ENCODE peak calls at places on chromosomes 12 and 14, in eight cellular contexts. R is stromal cell of bone marrow, M is gastrocnemius medialis, V is substantia nigra, C is HFF-Myc, U is SHP77 treated with DMSO at 0.1 percent for 48 hours, H is GM12864, P is GM12891. L is an unnamed sample.

GRCh38 chr12:32178341-32179010 is 71.8 kb downstream of the BICD1 start:
- DNase-seq in R (no peak), M (no peak), V (no peak), C (no peak), U (no peak), H (no peak), P (no peak), L (no peak)

GRCh38 chr14:24483604-24484252 is 24.3 kb downstream of the CMA1 start:
- DNase-seq in R (no peak), M (no peak), V (no peak), C (no peak), U (no peak), H (no peak), P (no peak), L (no peak)

GRCh38 chr12:109761631-109761950 is 48.0 kb downstream of the FAM222A start:
- DNase-seq in R (no peak), M (no peak), V (no peak), C (no peak), U (no peak), H (no peak), P (no peak), L (no peak)

GRCh38 chr14:76267322-76268012 is 108.5 kb upstream of the ESRRB start:
- DNase-seq in R (no peak), M (peak), V (peak), C (no peak), U (peak), H (no peak), P (peak), L (peak)

GRCh38 chr14:91464615-91465205 is 45.4 kb downstream of the PPP4R3A start:
- DNase-seq in R (no peak), M (no peak), V (no peak), C (no peak), U (no peak), H (no peak), P (no peak), L (no peak)

GRCh38 chr14:72318648-72319047 is 386.4 kb downstream of the RGS6 start:
- DNase-seq in R (no peak), M (no peak), V (no peak), C (no peak), U (no peak), H (peak), P (no peak), L (no peak)

GRCh38 chr12:32437095-32437515 is 37.7 kb downstream of the FGD4 start:
- DNase-seq in R (no peak), M (no peak), V (no peak), C (peak), U (no peak), H (no peak), P (no peak), L (no peak)

GRCh38 chr14:37512173-37512572 is 82.9 kb downstream of the FOXA1 start:
- DNase-seq in R (no peak), M (no peak), V (no peak), C (no peak), U (no peak), H (no peak), P (no peak), L (no peak)

GRCh38 chr14:22433059-22433458 is 156.0 kb downstream of the DAD1 start:
- DNase-seq in R (no peak), M (no peak), V (no peak), C (no peak), U (no peak), H (no peak), P (no peak), L (no peak)

GRCh38 chr12:46266382-46266791 is 2.5 kb downstream of the SLC38A1 start:
- DNase-seq in R (no peak), M (peak), V (no peak), C (peak), U (peak), H (no peak), P (no peak), L (no peak)

GRCh38 chr14:101224356-101225115 is 321.0 kb upstream of the RTL1 start:
- DNase-seq in R (no peak), M (no peak), V (no peak), C (no peak), U (no peak), H (no peak), P (no peak), L (no peak)

GRCh38 chr12:113500662-113501435 is 29.2 kb upstream of the LHX5 start:
- DNase-seq in R (no peak), M (no peak), V (no peak), C (no peak), U (no peak), H (no peak), P (no peak), L (no peak)

GRCh38 chr12:132429122-132429931 is 60.6 kb upstream of the FBRSL1 start:
- DNase-seq in R (no peak), M (no peak), V (no peak), C (no peak), U (peak), H (no peak), P (no peak), L (no peak)

GRCh38 chr12:58177366-58177765 is 236.0 kb downstream of the ATP23 start:
- DNase-seq in R (no peak), M (no peak), V (no peak), C (no peak), U (no peak), H (no peak), P (no peak), L (no peak)

GRCh38 chr12:20567413-20567812 is 127.7 kb upstream of the SLCO1C1 start:
- DNase-seq in R (peak), M (no peak), V (no peak), C (no peak), U (no peak), H (no peak), P (no peak), L (no peak)

GRCh38 chr14:71538949-71539659 is 393.1 kb upstream of the RGS6 start:
- DNase-seq in R (peak), M (no peak), V (no peak), C (no peak), U (no peak), H (no peak), P (no peak), L (no peak)

GRCh38 chr12:107684990-107685359 is 624 bp upstream of the PWP1 start:
- DNase-seq in R (no peak), M (no peak), V (no peak), C (peak), U (peak), H (no peak), P (no peak), L (no peak)

GRCh38 chr14:52021971-52022600 is 32.7 kb downstream of the RTRAF start:
- DNase-seq in R (no peak), M (no peak), V (no peak), C (no peak), U (no peak), H (peak), P (peak), L (no peak)

GRCh38 chr14:29240046-29240445 is 473.5 kb downstream of the FOXG1 start:
- DNase-seq in R (peak), M (no peak), V (no peak), C (no peak), U (no peak), H (no peak), P (no peak), L (peak)

GRCh38 chr14:26486922-26487321 is 110.9 kb downstream of the NOVA1 start:
- DNase-seq in R (no peak), M (no peak), V (no peak), C (no peak), U (no peak), H (no peak), P (no peak), L (no peak)

GRCh38 chr12:96427269-96427729 is 27.1 kb upstream of the CDK17 start:
- DNase-seq in R (peak), M (peak), V (no peak), C (peak), U (no peak), H (no peak), P (no peak), L (peak)

GRCh38 chr14:75442166-75442565 is 14.3 kb downstream of the JDP2 start:
- DNase-seq in R (no peak), M (no peak), V (no peak), C (no peak), U (no peak), H (no peak), P (no peak), L (no peak)

GRCh38 chr12:124347805-124348658 is 53.1 kb downstream of the RFLNA start:
- DNase-seq in R (no peak), M (no peak), V (no peak), C (no peak), U (no peak), H (no peak), P (no peak), L (no peak)